ENCODE peak calls at places on chromosomes 3 and 15, in five cellular contexts. One of them, this sample, is unnamed.

GRCh38 chr3:32276279-32276841 is 37.9 kb downstream of the CMTM8 start:
- DNase-seq in cardiac fibroblast: peak
- DNase-seq in activated B cell treated with CpG ODN at 0.5 μM for 24 hours: no peak
- DNase-seq in K562: no peak
- DNase-seq in right atrium auricular region: no peak
- DNase-seq in this sample: no peak

GRCh38 chr3:48685603-48686511 is at the start of gene NCKIPSD:
- DNase-seq in cardiac fibroblast: peak
- DNase-seq in K562: peak
- DNase-seq in right atrium auricular region: peak
- DNase-seq in activated B cell treated with CpG ODN at 0.5 μM for 24 hours: peak
- DNase-seq in this sample: peak

GRCh38 chr15:67009576-67010569 is 55.5 kb upstream of the SMAD3 start:
- DNase-seq in right atrium auricular region: no peak
- DNase-seq in cardiac fibroblast: no peak
- DNase-seq in activated B cell treated with CpG ODN at 0.5 μM for 24 hours: no peak
- DNase-seq in K562: no peak
- DNase-seq in this sample: no peak

GRCh38 chr15:80989110-80989517 is 505 bp downstream of the MESD start:
- DNase-seq in K562: no peak
- DNase-seq in right atrium auricular region: no peak
- DNase-seq in cardiac fibroblast: no peak
- DNase-seq in activated B cell treated with CpG ODN at 0.5 μM for 24 hours: no peak
- DNase-seq in this sample: no peak

GRCh38 chr3:42652611-42653302 is 740 bp upstream of the ZBTB47 start:
- DNase-seq in right atrium auricular region: peak
- DNase-seq in cardiac fibroblast: peak
- DNase-seq in activated B cell treated with CpG ODN at 0.5 μM for 24 hours: no peak
- DNase-seq in K562: peak
- DNase-seq in this sample: no peak

GRCh38 chr3:41001556-41001955 is 197.7 kb upstream of the CTNNB1 start:
- DNase-seq in activated B cell treated with CpG ODN at 0.5 μM for 24 hours: no peak
- DNase-seq in K562: no peak
- DNase-seq in cardiac fibroblast: no peak
- DNase-seq in right atrium auricular region: no peak
- DNase-seq in this sample: no peak

GRCh38 chr3:58306662-58307286 is 454 bp downstream of the HTD2 start:
- DNase-seq in right atrium auricular region: no peak
- DNase-seq in cardiac fibroblast: peak
- DNase-seq in activated B cell treated with CpG ODN at 0.5 μM for 24 hours: peak
- DNase-seq in K562: peak
- DNase-seq in this sample: peak

GRCh38 chr3:181764544-181764943 is 52.8 kb downstream of the SOX2 start:
- DNase-seq in right atrium auricular region: no peak
- DNase-seq in activated B cell treated with CpG ODN at 0.5 μM for 24 hours: no peak
- DNase-seq in K562: no peak
- DNase-seq in cardiac fibroblast: no peak
- DNase-seq in this sample: no peak

GRCh38 chr3:65177879-65178484 is 490.2 kb upstream of the ADAMTS9 start:
- DNase-seq in K562: no peak
- DNase-seq in right atrium auricular region: no peak
- DNase-seq in cardiac fibroblast: peak
- DNase-seq in activated B cell treated with CpG ODN at 0.5 μM for 24 hours: no peak
- DNase-seq in this sample: no peak

GRCh38 chr3:72418149-72418686 is 430.0 kb downstream of the SHQ1 start:
- DNase-seq in cardiac fibroblast: no peak
- DNase-seq in K562: no peak
- DNase-seq in activated B cell treated with CpG ODN at 0.5 μM for 24 hours: no peak
- DNase-seq in right atrium auricular region: no peak
- DNase-seq in this sample: no peak

GRCh38 chr15:78429477-78429876 is 8.5 kb upstream of the IREB2 start:
- DNase-seq in activated B cell treated with CpG ODN at 0.5 μM for 24 hours: no peak
- DNase-seq in right atrium auricular region: peak
- DNase-seq in cardiac fibroblast: no peak
- DNase-seq in K562: no peak
- DNase-seq in this sample: no peak

GRCh38 chr15:60138397-60138968 is 134.4 kb downstream of the FOXB1 start:
- DNase-seq in activated B cell treated with CpG ODN at 0.5 μM for 24 hours: no peak
- DNase-seq in right atrium auricular region: no peak
- DNase-seq in cardiac fibroblast: no peak
- DNase-seq in K562: no peak
- DNase-seq in this sample: no peak

GRCh38 chr3:46299608-46300460 is 54.1 kb upstream of the CCR2 start:
- DNase-seq in right atrium auricular region: no peak
- DNase-seq in K562: no peak
- DNase-seq in activated B cell treated with CpG ODN at 0.5 μM for 24 hours: no peak
- DNase-seq in cardiac fibroblast: no peak
- DNase-seq in this sample: no peak

GRCh38 chr3:162302983-162303624 is 806.5 kb downstream of the OTOL1 start:
- DNase-seq in cardiac fibroblast: peak
- DNase-seq in activated B cell treated with CpG ODN at 0.5 μM for 24 hours: no peak
- DNase-seq in K562: no peak
- DNase-seq in right atrium auricular region: no peak
- DNase-seq in this sample: no peak

GRCh38 chr3:61526307-61526706 is 35.1 kb upstream of the PTPRG start:
- DNase-seq in right atrium auricular region: no peak
- DNase-seq in cardiac fibroblast: no peak
- DNase-seq in K562: no peak
- DNase-seq in activated B cell treated with CpG ODN at 0.5 μM for 24 hours: no peak
- DNase-seq in this sample: no peak

GRCh38 chr15:90190606-90191343 is 10.4 kb upstream of the SEMA4B start:
- DNase-seq in activated B cell treated with CpG ODN at 0.5 μM for 24 hours: peak
- DNase-seq in right atrium auricular region: no peak
- DNase-seq in K562: peak
- DNase-seq in cardiac fibroblast: no peak
- DNase-seq in this sample: no peak

GRCh38 chr3:112013058-112013783 is 14.5 kb downstream of the TAGLN3 start:
- DNase-seq in right atrium auricular region: peak
- DNase-seq in activated B cell treated with CpG ODN at 0.5 μM for 24 hours: peak
- DNase-seq in K562: peak
- DNase-seq in cardiac fibroblast: peak
- DNase-seq in this sample: peak

GRCh38 chr3:118641608-118642007 is 393.0 kb downstream of the IGSF11 start:
- DNase-seq in cardiac fibroblast: no peak
- DNase-seq in activated B cell treated with CpG ODN at 0.5 μM for 24 hours: no peak
- DNase-seq in right atrium auricular region: no peak
- DNase-seq in K562: no peak
- DNase-seq in this sample: peak

GRCh38 chr15:35439291-35439690 is 106.7 kb downstream of the DPH6 start:
- DNase-seq in K562: no peak
- DNase-seq in right atrium auricular region: no peak
- DNase-seq in cardiac fibroblast: peak
- DNase-seq in activated B cell treated with CpG ODN at 0.5 μM for 24 hours: no peak
- DNase-seq in this sample: no peak

GRCh38 chr15:63019539-63020109 is 22.9 kb upstream of the TPM1 start:
- DNase-seq in right atrium auricular region: no peak
- DNase-seq in activated B cell treated with CpG ODN at 0.5 μM for 24 hours: no peak
- DNase-seq in cardiac fibroblast: peak
- DNase-seq in K562: no peak
- DNase-seq in this sample: no peak

GRCh38 chr15:31387101-31387482 is 60.5 kb downstream of the KLF13 start:
- DNase-seq in K562: no peak
- DNase-seq in right atrium auricular region: no peak
- DNase-seq in activated B cell treated with CpG ODN at 0.5 μM for 24 hours: no peak
- DNase-seq in cardiac fibroblast: no peak
- DNase-seq in this sample: no peak

GRCh38 chr3:64187065-64187959 is 38.0 kb downstream of the PRICKLE2 start:
- DNase-seq in activated B cell treated with CpG ODN at 0.5 μM for 24 hours: no peak
- DNase-seq in K562: no peak
- DNase-seq in right atrium auricular region: peak
- DNase-seq in cardiac fibroblast: peak
- DNase-seq in this sample: no peak

GRCh38 chr15:48373855-48374421 is 42.7 kb downstream of the DUT start:
- DNase-seq in K562: peak
- DNase-seq in activated B cell treated with CpG ODN at 0.5 μM for 24 hours: no peak
- DNase-seq in right atrium auricular region: peak
- DNase-seq in cardiac fibroblast: peak
- DNase-seq in this sample: no peak

GRCh38 chr3:24139463-24140412 is 194.7 kb downstream of the NR1D2 start:
- DNase-seq in cardiac fibroblast: no peak
- DNase-seq in activated B cell treated with CpG ODN at 0.5 μM for 24 hours: no peak
- DNase-seq in right atrium auricular region: no peak
- DNase-seq in K562: no peak
- DNase-seq in this sample: no peak

GRCh38 chr3:95088464-95088863 is 1025.6 kb downstream of the NSUN3 start:
- DNase-seq in cardiac fibroblast: no peak
- DNase-seq in K562: no peak
- DNase-seq in right atrium auricular region: no peak
- DNase-seq in activated B cell treated with CpG ODN at 0.5 μM for 24 hours: no peak
- DNase-seq in this sample: no peak
- TF ChIP-seq CTCF in cardiac fibroblast: no peak
- TF ChIP-seq CTCF in K562: no peak
- TF ChIP-seq CTCF in right atrium auricular region: no peak
- TF ChIP-seq CTCF in activated B cell treated with CpG ODN at 0.5 μM for 24 hours: no peak
- TF ChIP-seq CTCF in this sample: no peak

GRCh38 chr3:38595393-38595792 is 54.1 kb downstream of the SCN5A start:
- DNase-seq in activated B cell treated with CpG ODN at 0.5 μM for 24 hours: no peak
- DNase-seq in right atrium auricular region: no peak
- DNase-seq in cardiac fibroblast: no peak
- DNase-seq in K562: no peak
- DNase-seq in this sample: no peak
- TF ChIP-seq CTCF in activated B cell treated with CpG ODN at 0.5 μM for 24 hours: no peak
- TF ChIP-seq CTCF in right atrium auricular region: no peak
- TF ChIP-seq CTCF in cardiac fibroblast: no peak
- TF ChIP-seq CTCF in K562: no peak
- TF ChIP-seq CTCF in this sample: no peak

DNA sequence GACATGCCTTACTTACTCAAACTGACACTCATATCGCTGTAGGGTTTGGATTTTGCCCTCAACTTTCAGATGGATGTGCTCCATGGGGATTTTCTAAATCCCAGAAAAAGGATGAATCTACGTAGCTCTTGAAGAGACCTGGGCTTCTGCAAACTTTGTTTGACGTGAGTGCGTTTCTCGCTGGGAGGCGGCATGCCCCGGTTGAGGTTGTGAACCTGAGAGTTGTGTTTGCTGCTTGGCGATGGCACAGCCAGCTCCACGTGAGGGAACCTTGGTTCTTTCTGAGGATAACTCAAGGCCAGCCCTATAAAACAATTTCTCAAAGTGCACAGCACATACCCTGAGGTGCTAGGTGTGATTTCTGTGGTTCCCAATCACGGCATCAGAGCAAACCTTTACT is 209.5 kb downstream of the ADAMTS17 start:
- DNase-seq in K562: no peak
- DNase-seq in cardiac fibroblast: no peak
- DNase-seq in right atrium auricular region: no peak
- DNase-seq in activated B cell treated with CpG ODN at 0.5 μM for 24 hours: no peak
- DNase-seq in this sample: no peak
- TF ChIP-seq CTCF in K562: no peak
- TF ChIP-seq CTCF in cardiac fibroblast: no peak
- TF ChIP-seq CTCF in right atrium auricular region: no peak
- TF ChIP-seq CTCF in activated B cell treated with CpG ODN at 0.5 μM for 24 hours: no peak
- TF ChIP-seq CTCF in this sample: no peak

DNA sequence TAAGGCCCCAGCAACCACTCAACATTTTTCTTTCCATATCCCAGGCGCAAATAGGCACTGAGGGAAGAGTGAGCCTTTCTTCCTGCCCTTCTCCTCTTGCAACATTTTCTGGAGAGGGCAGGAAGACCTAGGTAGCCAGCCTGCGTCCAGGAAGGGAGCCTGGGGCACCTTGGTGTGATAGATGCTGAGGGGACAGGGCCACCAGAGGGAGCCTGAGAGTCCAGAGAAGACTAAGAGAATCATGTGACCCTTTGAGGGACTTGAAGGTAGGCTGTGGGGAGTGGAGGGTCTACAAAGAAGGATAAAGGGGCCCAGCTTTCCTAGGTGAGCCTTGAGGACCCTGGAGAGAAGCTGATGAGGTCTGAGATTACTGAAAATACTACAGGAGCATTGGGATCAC is 346.6 kb downstream of the CNTN6 start:
- DNase-seq in K562: no peak
- DNase-seq in activated B cell treated with CpG ODN at 0.5 μM for 24 hours: no peak
- DNase-seq in right atrium auricular region: no peak
- DNase-seq in cardiac fibroblast: no peak
- DNase-seq in this sample: no peak
- TF ChIP-seq CTCF in K562: no peak
- TF ChIP-seq CTCF in activated B cell treated with CpG ODN at 0.5 μM for 24 hours: no peak
- TF ChIP-seq CTCF in right atrium auricular region: no peak
- TF ChIP-seq CTCF in cardiac fibroblast: no peak
- TF ChIP-seq CTCF in this sample: no peak

GRCh38 chr3:140469491-140469890 is 208.4 kb upstream of the TRIM42 start:
- DNase-seq in activated B cell treated with CpG ODN at 0.5 μM for 24 hours: no peak
- DNase-seq in K562: no peak
- DNase-seq in right atrium auricular region: no peak
- DNase-seq in cardiac fibroblast: no peak
- DNase-seq in this sample: no peak
- TF ChIP-seq CTCF in activated B cell treated with CpG ODN at 0.5 μM for 24 hours: no peak
- TF ChIP-seq CTCF in K562: no peak
- TF ChIP-seq CTCF in right atrium auricular region: no peak
- TF ChIP-seq CTCF in cardiac fibroblast: no peak
- TF ChIP-seq CTCF in this sample: no peak

DNA sequence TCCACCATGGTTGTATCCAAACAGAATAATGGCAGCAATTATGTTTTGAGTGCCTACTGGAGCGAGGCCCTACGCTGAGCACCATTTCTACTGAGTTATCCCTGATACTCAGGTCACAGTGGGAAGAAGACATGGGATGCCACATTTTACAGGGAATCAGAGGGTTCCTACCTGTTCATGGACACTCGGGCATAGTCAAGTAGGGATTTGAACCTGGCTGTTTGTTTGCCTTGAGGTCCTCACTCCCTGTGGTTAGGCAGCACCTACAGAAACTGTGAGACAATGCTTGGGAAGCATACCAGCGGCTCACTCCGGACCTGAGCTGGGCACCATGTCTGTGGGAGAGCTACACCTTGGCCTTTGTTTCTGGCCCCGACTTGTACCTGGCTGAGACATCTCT is 390.4 kb downstream of the LRTM1 start:
- DNase-seq in right atrium auricular region: no peak
- DNase-seq in activated B cell treated with CpG ODN at 0.5 μM for 24 hours: no peak
- DNase-seq in K562: no peak
- DNase-seq in cardiac fibroblast: no peak
- DNase-seq in this sample: no peak
- TF ChIP-seq CTCF in right atrium auricular region: no peak
- TF ChIP-seq CTCF in activated B cell treated with CpG ODN at 0.5 μM for 24 hours: no peak
- TF ChIP-seq CTCF in K562: no peak
- TF ChIP-seq CTCF in cardiac fibroblast: no peak
- TF ChIP-seq CTCF in this sample: no peak

GRCh38 chr3:133926736-133927542 is 31.3 kb upstream of the RAB6B start:
- DNase-seq in cardiac fibroblast: no peak
- DNase-seq in right atrium auricular region: no peak
- DNase-seq in activated B cell treated with CpG ODN at 0.5 μM for 24 hours: peak
- DNase-seq in K562: peak
- DNase-seq in this sample: no peak
- TF ChIP-seq CTCF in cardiac fibroblast: no peak
- TF ChIP-seq CTCF in right atrium auricular region: no peak
- TF ChIP-seq CTCF in activated B cell treated with CpG ODN at 0.5 μM for 24 hours: no peak
- TF ChIP-seq CTCF in K562: peak
- TF ChIP-seq CTCF in this sample: no peak

GRCh38 chr15:74482661-74483060 is 21.7 kb upstream of the UBL7 start:
- DNase-seq in right atrium auricular region: no peak
- DNase-seq in activated B cell treated with CpG ODN at 0.5 μM for 24 hours: no peak
- DNase-seq in K562: peak
- DNase-seq in cardiac fibroblast: no peak
- DNase-seq in this sample: peak
- TF ChIP-seq CTCF in right atrium auricular region: no peak
- TF ChIP-seq CTCF in activated B cell treated with CpG ODN at 0.5 μM for 24 hours: no peak
- TF ChIP-seq CTCF in K562: peak
- TF ChIP-seq CTCF in cardiac fibroblast: no peak
- TF ChIP-seq CTCF in this sample: no peak

GRCh38 chr15:38496151-38496550 is 42.2 kb downstream of the FAM98B start:
- DNase-seq in K562: no peak
- DNase-seq in cardiac fibroblast: no peak
- DNase-seq in activated B cell treated with CpG ODN at 0.5 μM for 24 hours: no peak
- DNase-seq in right atrium auricular region: no peak
- DNase-seq in this sample: no peak
- TF ChIP-seq CTCF in K562: no peak
- TF ChIP-seq CTCF in cardiac fibroblast: no peak
- TF ChIP-seq CTCF in activated B cell treated with CpG ODN at 0.5 μM for 24 hours: no peak
- TF ChIP-seq CTCF in right atrium auricular region: no peak
- TF ChIP-seq CTCF in this sample: no peak